ENCODE peak calls at places on chromosomes 6 and 20, in six cellular contexts. C is keratinocyte, R is astrocyte of the cerebellum, B is stomach, A is sigmoid colon, Z is endothelial cell. T is an unnamed sample.

GRCh38 chr6:144683216-144684070 is 398.3 kb downstream of the UTRN start:
- DNase-seq in B (no peak), Z (no peak), C (no peak), R (no peak), A (no peak), T (no peak)

GRCh38 chr6:6588064-6588923 is at the start of gene LY86:
- DNase-seq in A (no peak), R (no peak), B (no peak), C (no peak), Z (no peak), T (peak; percentile 51)

GRCh38 chr20:61997891-61998290 is 67.8 kb downstream of the TAF4 start:
- DNase-seq in B (no peak), C (no peak), A (no peak), Z (no peak), R (no peak), T (no peak)

GRCh38 chr6:26044140-26045045 is 42.8 kb upstream of the HFE start:
- DNase-seq in C (no peak), R (no peak), A (peak; percentile 71), B (no peak), Z (no peak), T (no peak)

GRCh38 chr20:32649697-32650471 is 23.9 kb downstream of the C20orf203 start:
- DNase-seq in B (no peak), A (no peak), R (no peak), Z (no peak), C (no peak), T (no peak)

GRCh38 chr6:26126394-26127221 is 39.4 kb downstream of the HFE start:
- DNase-seq in R (no peak), Z (peak; percentile 53), A (no peak), B (no peak), C (no peak), T (no peak)

GRCh38 chr6:51814418-51814817 is 273.0 kb downstream of the PKHD1 start:
- DNase-seq in Z (no peak), R (no peak), B (no peak), A (no peak), C (no peak), T (no peak)

GRCh38 chr20:16701296-16701695 is 28.5 kb upstream of the SNRPB2 start:
- DNase-seq in R (no peak), A (no peak), C (no peak), Z (peak; percentile 8), B (peak; percentile 30), T (no peak)

GRCh38 chr6:39206250-39206721 is 23.0 kb downstream of the KCNK5 start:
- DNase-seq in R (no peak), B (peak; percentile 63), A (no peak), C (no peak), Z (no peak), T (no peak)

GRCh38 chr6:166520905-166521834 is 65.3 kb downstream of the RAMACL start:
- DNase-seq in B (no peak), A (no peak), C (no peak), R (peak; percentile 36), Z (no peak), T (no peak)

GRCh38 chr20:37727957-37728634 is 34.3 kb downstream of the CTNNBL1 start:
- DNase-seq in C (no peak), Z (no peak), R (no peak), A (no peak), B (no peak), T (peak; percentile 22)

GRCh38 chr6:31356216-31356945 is 598 bp downstream of the HLA-B start:
- DNase-seq in A (peak; percentile 77), C (no peak), R (no peak), B (peak; percentile 49), Z (peak; percentile 21), T (peak; percentile 67)

GRCh38 chr20:12970372-12970821 is 38.4 kb upstream of the SPTLC3 start:
- DNase-seq in A (no peak), R (peak; percentile 42), B (no peak), Z (peak; percentile 38), C (no peak), T (peak; percentile 11)

GRCh38 chr6:151067684-151068596 is 171.8 kb upstream of the AKAP12 start:
- DNase-seq in Z (no peak), R (peak; percentile 84), A (peak; percentile 86), B (peak; percentile 58), C (no peak), T (no peak)

GRCh38 chr6:36838896-36839818 is at the start of gene CPNE5:
- DNase-seq in C (no peak), R (no peak), A (no peak), B (no peak), Z (peak; percentile 42), T (no peak)

GRCh38 chr20:2797136-2797983 is 3.1 kb downstream of the CPXM1 start:
- DNase-seq in A (no peak), Z (no peak), C (no peak), B (no peak), R (no peak), T (peak; percentile 19)

GRCh38 chr20:24754691-24755090 is 194.4 kb upstream of the CST7 start:
- DNase-seq in Z (no peak), R (no peak), B (peak; percentile 16), A (no peak), C (no peak), T (no peak)

GRCh38 chr6:147958683-147959082 is 384.0 kb upstream of the SASH1 start:
- DNase-seq in B (peak; percentile 59), Z (no peak), A (no peak), C (no peak), R (no peak), T (no peak)

GRCh38 chr20:62202083-62202395 is 18.0 kb downstream of the HRH3 start:
- DNase-seq in Z (no peak), C (no peak), A (no peak), R (no peak), B (no peak), T (no peak)

GRCh38 chr20:957544-957943 is 41.4 kb upstream of the ANGPT4 start:
- DNase-seq in Z (no peak), R (no peak), C (no peak), A (no peak), B (no peak), T (peak; percentile 44)
- TF ChIP-seq CTCF in Z (no peak), R (peak; percentile 19), C (no peak), A (no peak), B (no peak), T (no peak)

GRCh38 chr6:28983838-28984237 is 21.3 kb downstream of the ZNF311 start:
- DNase-seq in C (no peak), R (no peak), Z (no peak), A (no peak), B (no peak), T (no peak)

GRCh38 chr6:28980797-28981390 is 24.2 kb downstream of the ZNF311 start:
- DNase-seq in R (peak; percentile 72), B (no peak), A (no peak), Z (peak; percentile 79), C (no peak), T (peak; percentile 66)

GRCh38 chr6:28981833-28982475 is 23.2 kb downstream of the ZNF311 start:
- DNase-seq in Z (peak; percentile 74), C (peak; percentile 88), A (peak; percentile 93), B (peak; percentile 73), R (peak; percentile 84), T (peak; percentile 73)

GRCh38 chr6:28981391-28981832 is 23.7 kb downstream of the ZNF311 start:
- DNase-seq in C (no peak), R (peak; percentile 48), Z (peak; percentile 74), B (peak; percentile 65), A (peak; percentile 85), T (no peak)

DNA sequence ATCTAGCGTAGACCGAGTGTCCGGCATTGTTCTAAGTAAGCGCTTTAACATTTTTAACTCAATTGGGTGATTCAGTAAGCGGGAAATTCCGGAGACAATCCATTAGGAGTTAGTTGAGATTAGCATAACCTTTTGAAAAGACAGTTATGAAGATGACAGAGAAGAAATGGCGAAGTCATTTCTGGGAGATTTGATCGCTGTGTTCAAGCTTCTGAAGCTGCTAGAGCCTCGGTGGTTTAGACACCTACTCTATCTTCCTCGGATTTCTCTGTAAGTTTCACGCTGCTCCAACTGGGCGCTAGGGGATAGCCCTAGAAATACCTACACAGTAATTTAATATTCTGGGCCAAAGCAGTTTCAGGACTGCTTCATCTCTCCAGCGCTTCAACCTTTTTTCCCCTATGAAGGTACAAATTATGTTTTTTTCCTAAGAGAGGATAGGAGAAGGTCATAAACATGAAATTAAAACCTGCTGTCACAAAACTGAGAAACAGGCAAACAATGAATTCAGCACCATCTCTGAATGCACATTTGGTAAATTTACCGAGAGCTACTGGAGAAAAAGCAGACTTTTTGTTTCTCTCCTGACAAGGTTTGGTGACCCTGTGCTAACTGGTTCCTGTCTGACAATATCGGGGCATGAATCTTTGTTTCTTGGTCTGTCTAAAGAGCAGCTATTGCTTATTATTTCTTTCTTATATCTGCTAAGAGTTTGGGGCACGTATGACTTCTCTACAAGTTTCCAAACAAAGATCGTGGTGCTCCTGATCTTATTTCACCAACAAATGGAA is 22.4 kb downstream of the ZNF311 start:
- DNase-seq in R (peak; percentile 31), C (no peak), Z (peak; percentile 21), B (no peak), A (no peak), T (no peak)
- TF ChIP-seq CTCF in R (peak; percentile 40), C (peak; percentile 10), Z (no peak), B (no peak), A (no peak), T (no peak)

DNA sequence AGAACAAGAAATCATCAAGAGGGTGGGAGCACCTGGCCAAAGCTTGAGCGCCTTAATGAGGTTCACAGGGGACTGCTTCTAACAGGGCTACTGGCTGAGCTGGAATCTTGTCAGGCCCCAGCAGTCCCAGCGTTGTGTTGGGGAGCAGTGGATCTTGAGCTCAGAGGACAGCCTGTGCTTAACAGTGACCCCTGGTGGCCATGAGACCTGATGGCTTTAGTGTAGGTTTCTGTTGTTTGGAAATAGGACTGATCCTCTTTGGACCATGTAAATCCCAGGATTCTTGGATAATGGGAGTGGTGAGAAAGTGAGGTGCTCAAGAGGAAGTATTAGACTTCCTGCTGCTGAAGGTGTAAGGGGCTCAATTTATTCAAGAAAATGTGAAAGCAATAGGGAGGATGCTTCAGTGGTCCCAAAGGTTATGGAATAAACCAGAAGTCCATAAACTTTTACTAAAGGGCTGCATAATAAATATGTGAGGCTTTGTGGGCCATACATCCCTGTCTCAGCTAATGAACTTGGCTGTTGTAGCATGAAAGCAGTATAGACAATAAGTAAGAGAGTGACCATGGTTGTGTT is 216.2 kb downstream of the NFATC2 start:
- DNase-seq in C (no peak), B (peak; percentile 63), Z (peak; percentile 39), R (no peak), A (no peak), T (no peak)
- TF ChIP-seq CTCF in C (peak; percentile 75), B (peak; percentile 54), Z (peak; percentile 41), R (peak; percentile 56), A (peak; percentile 44), T (no peak)

DNA sequence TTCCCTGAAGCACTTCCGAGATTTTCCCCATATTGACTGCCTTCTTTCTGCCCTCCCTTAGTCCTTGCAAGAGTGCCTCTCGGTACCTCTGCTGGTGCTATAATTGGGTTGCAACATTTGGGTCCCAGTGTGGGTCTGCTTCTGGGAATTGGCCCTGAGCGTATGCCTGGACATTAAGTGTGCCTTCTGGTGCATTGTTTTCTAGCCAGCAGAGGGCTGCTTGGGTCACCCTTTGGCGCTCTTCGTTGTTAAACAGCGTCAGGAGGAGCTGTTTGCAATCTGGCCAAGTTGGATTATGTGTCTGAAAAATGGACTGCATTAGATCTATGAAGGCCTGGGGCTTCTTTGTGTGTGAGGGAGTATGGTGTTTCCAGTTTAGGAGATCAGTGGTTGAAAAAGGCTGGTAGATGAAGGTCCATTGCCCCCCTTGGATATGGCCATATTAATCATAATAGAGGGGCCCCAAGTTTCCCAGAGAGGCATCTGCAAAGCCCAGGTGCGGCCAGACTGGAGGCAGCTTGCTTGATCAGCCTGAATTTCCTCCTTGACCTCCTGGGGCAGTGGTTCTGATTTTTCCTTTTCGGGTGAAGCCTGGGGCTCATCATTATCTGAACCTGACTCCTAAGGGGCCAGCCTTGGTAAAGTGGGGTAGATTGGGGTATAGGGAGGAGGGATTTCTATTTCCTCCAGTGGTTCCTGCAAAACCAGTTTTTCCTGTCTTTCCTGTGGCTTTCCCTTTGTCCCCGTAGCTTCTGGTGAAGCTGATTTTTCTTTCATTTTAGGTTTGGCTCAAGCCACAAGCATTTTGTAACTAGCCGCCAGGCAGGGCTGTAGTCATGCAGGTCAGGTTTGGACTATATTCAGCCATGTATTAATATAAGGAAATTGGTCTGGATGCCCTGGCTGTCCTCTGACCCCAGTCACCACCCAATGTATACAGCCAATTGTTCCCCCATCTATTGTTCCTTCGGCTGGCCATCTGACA is 85.4 kb upstream of the GPR6 start:
- DNase-seq in B (peak; percentile 77), A (no peak), Z (no peak), C (no peak), R (no peak), T (no peak)
- TF ChIP-seq CTCF in B (peak; percentile 8), A (no peak), Z (no peak), C (no peak), R (no peak), T (no peak)